ENCODE peak calls at places on chromosomes 12 and 14, in four cellular contexts. N is astrocyte, T is GM23338, I is A673. Q is an unnamed sample.

GRCh38 chr14:98984719-98985041 is 287.3 kb downstream of the BCL11B start:
- DNase-seq in N (no peak), T (no peak), I (no peak), Q (no peak)

GRCh38 chr12:5888816-5889315 is 56.2 kb downstream of the ANO2 start:
- DNase-seq in N (no peak), T (no peak), I (no peak), Q (no peak)

GRCh38 chr12:123761841-123762714 is at the start of gene DNAH10:
- DNase-seq in N (peak; percentile 6), T (peak; percentile 88), I (peak; percentile 43), Q (no peak)

GRCh38 chr14:51921026-51921425 is 60.6 kb downstream of the GNG2 start:
- DNase-seq in N (peak; percentile 20), T (no peak), I (no peak), Q (no peak)

GRCh38 chr12:81627336-81628189 is 131.6 kb downstream of the PPFIA2 start:
- DNase-seq in N (peak; percentile 38), T (peak; percentile 75), I (peak; percentile 79), Q (no peak)

GRCh38 chr14:105882626-105883025 is 356.2 kb downstream of the TMEM121 start:
- DNase-seq in N (no peak), T (no peak), I (no peak), Q (no peak)

GRCh38 chr12:44833561-44833960 is 42.6 kb downstream of the NELL2 start:
- DNase-seq in N (no peak), T (no peak), I (no peak), Q (no peak)

GRCh38 chr12:82625523-82625922 is 61.2 kb upstream of the TMTC2 start:
- DNase-seq in N (no peak), T (peak; percentile 12), I (no peak), Q (no peak)

GRCh38 chr12:10310926-10311705 is 3.4 kb downstream of the KLRD1 start:
- DNase-seq in N (peak; percentile 31), T (no peak), I (peak; percentile 22), Q (no peak)

GRCh38 chr12:90829044-90829443 is 125.9 kb downstream of the CCER1 start:
- DNase-seq in N (no peak), T (no peak), I (no peak), Q (no peak)

GRCh38 chr12:46384451-46385301 is 12.1 kb upstream of the SLC38A2 start:
- DNase-seq in N (no peak), T (no peak), I (no peak), Q (no peak)

DNA sequence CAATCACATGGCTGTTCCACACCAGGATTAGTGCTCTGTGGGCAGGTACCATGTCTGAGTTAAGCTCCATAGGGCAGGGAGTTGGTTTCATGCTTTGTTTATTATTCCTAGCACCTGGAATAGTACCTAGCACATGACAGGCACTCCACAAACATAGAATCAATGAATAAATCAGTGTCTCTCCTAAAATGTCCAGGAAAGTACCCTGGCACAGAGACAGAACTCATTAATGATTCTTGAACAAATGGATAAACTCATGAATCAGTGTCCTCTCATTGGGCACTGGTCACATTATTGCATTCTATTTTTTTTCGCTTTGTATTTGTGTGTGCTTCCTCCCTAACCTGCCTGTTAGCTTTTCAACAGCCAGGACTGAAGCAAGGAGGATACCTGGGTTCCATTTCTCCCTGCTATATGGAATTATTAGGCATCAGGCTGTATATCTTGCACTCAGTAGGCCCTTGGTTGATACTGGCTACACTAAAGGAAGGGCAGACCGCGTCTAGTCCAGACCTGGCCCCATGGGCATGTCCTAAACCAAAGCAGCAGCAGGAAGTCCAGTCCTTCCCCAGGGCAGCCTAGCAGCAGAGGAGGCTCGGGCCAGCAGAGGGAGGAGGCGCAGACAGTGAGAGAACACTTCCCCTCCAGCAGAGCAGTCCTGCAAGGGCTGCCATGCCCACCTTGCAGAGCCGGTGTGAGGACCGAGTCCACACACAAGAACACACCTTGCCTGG is 18.4 kb downstream of the HDAC7 start:
- DNase-seq in N (no peak), T (no peak), I (no peak), Q (no peak)
- H3K4me1 ChIP-seq in N (peaks cover 3% of the 10 kb centered on the region), T (peaks cover 3% of the 10 kb centered on the region), I (no peaks in the 10 kb centered on the region), Q (peaks cover 14% of the 10 kb centered on the region)

DNA sequence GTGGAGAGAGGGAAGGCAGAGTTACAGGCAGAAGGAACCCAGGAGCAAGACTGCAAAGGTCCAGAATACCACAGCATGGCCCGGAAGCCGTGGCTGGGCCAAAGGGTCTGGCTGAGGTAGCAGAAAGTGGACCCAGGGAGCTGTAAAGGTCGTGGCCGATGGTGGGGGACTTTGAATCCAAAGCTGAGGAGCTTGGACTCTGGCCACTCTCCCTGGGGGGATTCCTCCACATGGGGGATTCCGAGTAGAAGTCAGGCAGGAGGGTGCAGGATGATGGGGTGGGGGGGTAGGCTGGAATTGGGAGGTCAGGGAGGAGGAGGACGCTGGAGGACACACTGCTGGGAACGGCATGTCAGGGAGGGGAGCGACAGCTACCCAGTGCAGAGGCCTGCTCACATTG is 125.2 kb downstream of the GCH1 start:
- DNase-seq in N (no peak), T (no peak), I (no peak), Q (no peak)
- H3K4me1 ChIP-seq in N (peaks cover 34% of the 10 kb centered on the region), T (peaks cover 6% of the 10 kb centered on the region), I (peaks cover 25% of the 10 kb centered on the region), Q (peaks cover 45% of the 10 kb centered on the region)

DNA sequence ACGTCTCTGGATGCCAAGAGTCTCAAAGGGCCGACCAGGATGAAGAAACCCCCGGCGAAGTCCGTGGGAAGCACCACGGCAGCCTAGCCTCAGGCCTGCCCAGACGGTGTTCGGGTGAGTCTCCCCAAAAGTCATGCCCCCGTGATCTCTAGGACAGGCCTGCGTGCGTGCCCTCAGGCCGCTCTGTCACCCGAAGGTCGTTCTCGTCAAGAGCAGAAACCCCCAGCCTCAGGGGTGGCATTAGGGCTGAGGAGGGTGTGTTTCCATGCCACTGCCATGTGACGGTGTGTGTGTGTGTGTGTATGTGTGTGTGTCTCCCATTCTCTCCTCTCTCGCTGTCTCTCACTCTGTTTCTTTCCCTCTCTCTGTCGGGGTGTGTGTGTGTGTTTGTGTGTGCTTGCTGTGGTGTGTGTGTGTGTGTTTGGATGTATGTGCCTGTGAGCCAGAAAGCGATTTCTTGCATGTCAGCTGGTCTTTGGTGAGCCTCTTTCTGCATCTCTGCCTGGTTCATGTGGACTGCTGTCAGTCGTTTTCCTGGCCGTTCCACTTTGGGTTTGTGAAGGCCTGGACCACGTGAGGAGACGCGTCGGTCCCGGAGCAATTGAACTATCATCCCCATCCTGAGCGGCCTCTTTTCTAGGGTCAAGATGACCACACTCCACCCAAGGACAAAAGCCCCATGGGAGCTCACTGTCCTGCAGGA is 772.5 kb upstream of the ALG10B start:
- DNase-seq in N (no peak), T (no peak), I (no peak), Q (no peak)
- H3K4me1 ChIP-seq in N (no peaks in the 10 kb centered on the region), T (no peaks in the 10 kb centered on the region), I (no peaks in the 10 kb centered on the region), Q (no peaks in the 10 kb centered on the region)

GRCh38 chr12:124856132-124856841 is 7.4 kb downstream of the SCARB1 start:
- DNase-seq in N (no peak), T (peak; percentile 37), I (no peak), Q (no peak)

GRCh38 chr12:124852911-124853441 is 10.7 kb downstream of the SCARB1 start:
- DNase-seq in N (no peak), T (no peak), I (no peak), Q (no peak)

GRCh38 chr12:124855275-124855957 is 8.2 kb downstream of the SCARB1 start:
- DNase-seq in N (no peak), T (no peak), I (no peak), Q (no peak)

GRCh38 chr12:124853781-124854636 is 9.7 kb downstream of the SCARB1 start:
- DNase-seq in N (no peak), T (no peak), I (no peak), Q (no peak)

GRCh38 chr12:124854637-124855184 is 9.0 kb downstream of the SCARB1 start:
- DNase-seq in N (no peak), T (no peak), I (no peak), Q (no peak)
- H3K4me1 ChIP-seq in N (no peaks in the 10 kb centered on the region), T (peaks cover 8% of the 10 kb centered on the region), I (no peaks in the 10 kb centered on the region), Q (no peaks in the 10 kb centered on the region)

GRCh38 chr12:122085571-122085970 is 7.0 kb downstream of the MLXIP start:
- DNase-seq in N (no peak), T (no peak), I (no peak), Q (no peak)

GRCh38 chr12:122087431-122088180 is 9.1 kb downstream of the MLXIP start:
- DNase-seq in N (no peak), T (no peak), I (no peak), Q (no peak)

GRCh38 chr12:122088181-122088810 is 9.7 kb downstream of the MLXIP start:
- DNase-seq in N (no peak), T (no peak), I (no peak), Q (no peak)

GRCh38 chr12:122086088-122086487 is 7.5 kb downstream of the MLXIP start:
- DNase-seq in N (no peak), T (no peak), I (no peak), Q (no peak)

GRCh38 chr12:122086641-122087285 is 8.2 kb downstream of the MLXIP start:
- DNase-seq in N (no peak), T (no peak), I (no peak), Q (no peak)
- H3K4me1 ChIP-seq in N (peaks cover 14% of the 10 kb centered on the region), T (peaks cover 19% of the 10 kb centered on the region), I (peaks cover 8% of the 10 kb centered on the region), Q (peaks cover 28% of the 10 kb centered on the region)

GRCh38 chr14:104682107-104682593 is 7.3 kb upstream of the INF2 start:
- DNase-seq in N (no peak), T (peak; percentile 89), I (no peak), Q (no peak)

GRCh38 chr14:104683653-104684448 is 5.6 kb upstream of the INF2 start:
- DNase-seq in N (no peak), T (no peak), I (no peak), Q (no peak)

GRCh38 chr14:104685216-104685997 is 4.0 kb upstream of the INF2 start:
- DNase-seq in N (no peak), T (no peak), I (no peak), Q (no peak)

GRCh38 chr14:104685998-104686610 is 3.3 kb upstream of the INF2 start:
- DNase-seq in N (no peak), T (no peak), I (no peak), Q (no peak)

GRCh38 chr14:104684449-104684821 is 5.0 kb upstream of the INF2 start:
- DNase-seq in N (no peak), T (no peak), I (no peak), Q (no peak)
- H3K4me1 ChIP-seq in N (peaks cover 56% of the 10 kb centered on the region), T (peaks cover 48% of the 10 kb centered on the region), I (peaks cover 33% of the 10 kb centered on the region), Q (peaks cover 61% of the 10 kb centered on the region)

GRCh38 chr14:65100905-65101541 is 1.3 kb downstream of the MAX start:
- DNase-seq in N (peak; percentile 15), T (no peak), I (no peak), Q (no peak)
- H3K4me1 ChIP-seq in N (peaks cover 12% of the 10 kb centered on the region), T (peaks cover 10% of the 10 kb centered on the region), I (peaks cover 15% of the 10 kb centered on the region), Q (peaks cover 22% of the 10 kb centered on the region)

DNA sequence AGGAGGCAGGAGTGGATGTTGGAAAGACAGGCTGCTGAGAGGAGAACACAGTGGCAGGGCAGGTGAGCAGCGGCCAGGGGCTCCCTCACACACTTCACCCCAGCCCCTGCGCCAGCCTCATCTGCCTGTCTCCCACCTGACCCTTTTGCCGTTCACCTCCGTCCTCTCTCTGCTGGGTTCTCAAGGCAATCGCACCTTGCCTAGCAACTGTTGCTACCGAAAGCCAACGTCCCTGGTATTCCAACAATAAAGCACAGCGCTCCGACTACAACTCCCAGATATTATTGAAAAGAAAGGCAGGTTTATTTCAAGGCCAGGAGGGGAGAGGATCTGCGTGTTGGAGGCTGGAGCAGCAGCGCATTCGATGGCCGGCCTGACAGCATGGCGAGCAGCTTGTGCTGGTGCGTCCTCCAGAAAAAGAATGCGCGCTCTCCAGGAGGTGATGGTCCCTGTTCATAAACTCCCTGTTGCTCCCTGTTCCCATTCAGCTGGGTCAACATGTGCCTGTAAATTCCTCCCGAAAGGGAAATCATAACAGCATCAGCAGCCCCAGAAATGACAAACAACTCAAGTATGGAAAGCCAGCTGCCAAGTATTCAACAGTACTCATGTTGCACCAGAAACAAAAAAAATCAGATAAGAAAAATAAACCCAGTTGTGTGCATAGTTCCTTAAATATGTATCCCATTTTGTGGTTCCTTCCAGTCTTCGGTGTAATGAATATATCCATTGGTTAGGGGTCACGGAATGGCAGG is 153.0 kb upstream of the DIO3 start:
- DNase-seq in N (peak; percentile 75), T (no peak), I (no peak), Q (no peak)
- H3K4me1 ChIP-seq in N (peaks cover 5% of the 10 kb centered on the region), T (no peaks in the 10 kb centered on the region), I (peaks cover 9% of the 10 kb centered on the region), Q (no peaks in the 10 kb centered on the region)